ENCODE peak calls at places on chromosomes 11 and 22, in four cellular contexts. Q is SK-N-DZ, W is H9, C is glomerular endothelial cell. S is an unnamed sample.

GRCh38 chr11:61587541-61587941 is 6.7 kb upstream of the SYT7 start:
- DNase-seq in Q (no peak), W (peak), C (no peak), S (no peak)

GRCh38 chr11:64357904-64358535 is 942 bp upstream of the RPS6KA4 start:
- DNase-seq in Q (no peak), W (no peak), C (no peak), S (no peak)

GRCh38 chr11:3198815-3199214 is 19.8 kb downstream of the MRGPRG start:
- DNase-seq in Q (no peak), W (no peak), C (no peak), S (no peak)

GRCh38 chr11:43393765-43394355 is 35.1 kb downstream of the TTC17 start:
- DNase-seq in Q (no peak), W (no peak), C (no peak), S (no peak)

GRCh38 chr11:125005491-125005890 is 51.5 kb downstream of the CCDC15 start:
- DNase-seq in Q (no peak), W (no peak), C (no peak), S (no peak)

GRCh38 chr11:3111919-3112690 is 53.0 kb downstream of the OSBPL5 start:
- DNase-seq in Q (no peak), W (no peak), C (no peak), S (no peak)

GRCh38 chr11:65298655-65299179 is 15.9 kb upstream of the CDC42EP2 start:
- DNase-seq in Q (no peak), W (no peak), C (no peak), S (no peak)

GRCh38 chr11:116928102-116928777 is 90.8 kb upstream of the APOA1 start:
- DNase-seq in Q (no peak), W (no peak), C (no peak), S (no peak)

GRCh38 chr11:128029219-128029722 is 558.1 kb downstream of the ETS1 start:
- DNase-seq in Q (no peak), W (no peak), C (no peak), S (no peak)

GRCh38 chr11:59822989-59823566 is 12.5 kb upstream of the MRPL16 start:
- DNase-seq in Q (peak), W (no peak), C (no peak), S (no peak)

GRCh38 chr11:6693342-6694228 is 10.4 kb upstream of the MRPL17 start:
- DNase-seq in Q (no peak), W (no peak), C (no peak), S (no peak)

GRCh38 chr11:34206598-34207300 is 101.3 kb downstream of the NAT10 start:
- DNase-seq in Q (no peak), W (no peak), C (no peak), S (no peak)

GRCh38 chr22:21741790-21742189 is 6.2 kb upstream of the YPEL1 start:
- DNase-seq in Q (no peak), W (no peak), C (no peak), S (no peak)